ENCODE peak calls at places on chromosomes 2 and 18, in nine cellular contexts. R, T, P, M, W, F, Y, J and V are unnamed samples.

GRCh38 chr2:173854840-173855239 is 110.3 kb downstream of the SP3 start:
- DNase-seq in Y (peak; percentile 9), F (no peak), W (peak; percentile 26), T (no peak), J (no peak), M (no peak), R (peak; percentile 36), P (no peak), V (peak; percentile 21)

GRCh38 chr2:47070920-47071824 is 83.9 kb downstream of the STPG4 start:
- DNase-seq in R (peak; percentile 82), P (peak; percentile 72), T (no peak), Y (no peak), J (peak; percentile 72), F (peak; percentile 86), W (peak; percentile 85), M (no peak), V (peak; percentile 27)

GRCh38 chr18:60082790-60083189 is 183.0 kb downstream of the PMAIP1 start:
- DNase-seq in M (no peak), T (no peak), W (no peak), Y (no peak), J (no peak), F (no peak), P (no peak), R (no peak), V (no peak)

GRCh38 chr2:79887747-79888374 is 375.0 kb downstream of the CTNNA2 start:
- DNase-seq in J (no peak), T (peak; percentile 40), F (peak; percentile 9), M (peak; percentile 31), P (peak; percentile 47), Y (peak; percentile 8), W (no peak), R (no peak), V (peak; percentile 30)

GRCh38 chr2:26011990-26012856 is 21.7 kb upstream of the RAB10 start:
- DNase-seq in J (peak; percentile 74), W (peak; percentile 39), T (peak; percentile 39), Y (peak; percentile 94), M (peak; percentile 92), R (no peak), P (peak; percentile 73), F (no peak), V (peak; percentile 87)

GRCh38 chr2:96241227-96241626 is 24.6 kb downstream of the TMEM127 start:
- DNase-seq in Y (no peak), P (no peak), F (no peak), T (no peak), J (no peak), M (no peak), W (no peak), R (no peak), V (no peak)

GRCh38 chr2:236244256-236244655 is 19.9 kb downstream of the ASB18 start:
- DNase-seq in T (no peak), F (no peak), P (no peak), M (no peak), W (no peak), Y (no peak), R (no peak), J (no peak), V (no peak)

GRCh38 chr2:238069021-238069709 is 8.4 kb downstream of the SCLY start:
- DNase-seq in P (no peak), W (no peak), R (no peak), Y (no peak), J (no peak), M (no peak), T (no peak), F (no peak), V (no peak)

DNA sequence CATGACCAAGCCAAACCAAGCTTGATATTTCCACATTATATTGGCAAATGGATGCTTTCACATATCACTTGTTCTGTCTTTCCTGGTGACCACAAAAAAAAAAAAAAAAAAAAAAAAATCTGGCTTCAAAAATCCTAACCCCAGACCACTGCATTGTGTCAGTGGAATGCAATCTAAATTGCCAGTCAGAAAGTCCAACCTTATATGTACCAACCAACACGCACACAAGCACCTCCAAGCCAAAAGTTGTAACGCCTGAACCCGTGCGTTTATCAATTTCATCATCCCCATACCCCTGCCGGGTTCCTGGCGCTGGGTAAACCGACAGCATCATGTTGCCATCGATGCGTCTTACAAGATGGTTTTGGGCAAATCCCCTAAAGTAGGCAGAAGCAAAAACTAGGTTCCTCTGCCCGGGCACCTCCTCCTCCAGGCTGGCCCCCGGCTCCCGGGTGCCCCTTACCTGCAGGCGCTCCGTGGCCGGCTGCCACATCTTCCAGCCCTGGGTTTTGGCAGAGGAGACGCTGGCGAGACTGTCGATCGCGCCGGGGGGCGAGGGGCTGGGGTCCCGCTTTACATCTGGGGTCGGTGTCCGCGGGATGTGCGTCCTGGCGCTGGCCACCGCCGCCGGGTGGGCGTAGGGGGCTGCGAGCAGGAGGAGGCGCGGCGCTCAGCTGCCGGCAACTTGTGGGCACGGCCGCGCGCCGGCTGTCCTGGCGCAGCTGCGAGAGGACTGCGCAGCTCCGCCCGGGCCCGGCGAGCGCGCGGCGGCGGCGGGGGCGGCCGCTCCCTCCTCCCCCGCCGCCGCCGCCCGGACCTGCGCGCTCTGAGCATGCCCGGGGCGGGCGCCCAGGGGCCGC is at the start of gene PID1:
- DNase-seq in R (peak; percentile 25), M (no peak), W (peak; percentile 44), P (peak; percentile 56), Y (peak; percentile 21), F (no peak), J (peak; percentile 64), T (no peak), V (no peak)
- H3K4me3 ChIP-seq in R (peak within 1 kb of the TSS; percentile 61), M (no peak within 1 kb of the TSS), W (peak within 1 kb of the TSS; percentile 83), P (peak within 1 kb of the TSS; percentile 99), Y (peak within 1 kb of the TSS; percentile 54), F (no peak within 1 kb of the TSS), J (peak within 1 kb of the TSS; percentile 95), T (no peak within 1 kb of the TSS), V (peak within 1 kb of the TSS; percentile 81)

GRCh38 chr2:128304715-128305554 is 13.7 kb downstream of the HS6ST1 start:
- DNase-seq in F (no peak), T (no peak), P (peak; percentile 82), Y (no peak), M (peak; percentile 72), J (peak; percentile 77), R (peak; percentile 90), W (peak; percentile 72), V (peak; percentile 96)

GRCh38 chr2:128307595-128307994 is 11.1 kb downstream of the HS6ST1 start:
- DNase-seq in R (peak; percentile 13), P (no peak), Y (no peak), T (no peak), W (no peak), J (peak; percentile 73), F (no peak), M (no peak), V (no peak)

GRCh38 chr2:128305555-128306080 is 13.1 kb downstream of the HS6ST1 start:
- DNase-seq in F (no peak), P (no peak), M (no peak), J (no peak), T (no peak), R (no peak), W (no peak), Y (no peak), V (no peak)

GRCh38 chr2:128306931-128307460 is 11.7 kb downstream of the HS6ST1 start:
- DNase-seq in T (no peak), Y (no peak), P (no peak), F (no peak), R (no peak), W (no peak), J (peak; percentile 43), M (no peak), V (no peak)

DNA sequence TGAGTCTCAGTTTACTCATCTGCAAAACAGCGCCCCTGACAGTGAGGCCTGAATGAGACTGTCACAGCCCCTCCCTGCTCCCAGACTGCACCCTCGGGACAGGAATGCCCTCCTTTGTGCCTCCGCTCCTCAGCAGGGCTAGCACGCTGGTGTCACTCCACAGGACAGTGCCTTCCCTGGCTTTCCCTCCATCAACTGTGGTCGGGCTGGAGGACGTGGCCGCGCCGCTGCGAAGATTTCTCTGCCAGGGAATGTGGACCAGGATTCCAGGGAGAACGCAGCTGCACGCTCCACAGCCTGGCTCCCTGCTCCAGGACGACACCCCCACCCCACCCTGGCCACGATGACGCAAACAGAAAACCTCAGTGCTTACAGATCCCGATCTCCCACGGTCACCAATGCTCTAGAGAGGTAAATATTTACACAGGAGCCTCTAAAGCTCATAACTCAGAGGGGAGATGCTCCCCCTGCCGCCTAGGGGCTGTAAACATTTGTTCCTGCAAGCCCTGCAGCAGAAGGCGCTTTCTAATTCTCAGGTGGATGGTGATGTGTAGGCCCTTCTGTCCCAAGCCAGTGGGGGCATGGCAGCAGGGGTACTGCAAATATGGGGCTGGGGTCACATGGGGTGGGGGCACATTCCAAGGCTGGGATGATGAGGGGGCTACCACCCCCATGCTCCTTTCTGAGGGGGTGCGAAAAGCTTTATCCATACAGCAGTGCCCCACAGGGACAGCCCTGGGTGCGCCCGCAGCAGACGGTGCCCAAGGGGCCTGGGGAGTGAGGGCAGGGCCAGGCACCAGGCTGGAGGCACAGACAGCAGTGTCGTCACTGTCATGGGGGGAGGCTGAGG is 12.4 kb downstream of the HS6ST1 start:
- DNase-seq in W (no peak), T (peak; percentile 55), M (no peak), F (no peak), R (peak; percentile 80), J (peak; percentile 75), Y (peak; percentile 84), P (no peak), V (peak; percentile 91)
- TF ChIP-seq POLR2A in W (no peak), T (no peak), M (no peak), F (no peak), R (no peak), J (no peak), Y (no peak), P (no peak), V (peak; percentile 52)

DNA sequence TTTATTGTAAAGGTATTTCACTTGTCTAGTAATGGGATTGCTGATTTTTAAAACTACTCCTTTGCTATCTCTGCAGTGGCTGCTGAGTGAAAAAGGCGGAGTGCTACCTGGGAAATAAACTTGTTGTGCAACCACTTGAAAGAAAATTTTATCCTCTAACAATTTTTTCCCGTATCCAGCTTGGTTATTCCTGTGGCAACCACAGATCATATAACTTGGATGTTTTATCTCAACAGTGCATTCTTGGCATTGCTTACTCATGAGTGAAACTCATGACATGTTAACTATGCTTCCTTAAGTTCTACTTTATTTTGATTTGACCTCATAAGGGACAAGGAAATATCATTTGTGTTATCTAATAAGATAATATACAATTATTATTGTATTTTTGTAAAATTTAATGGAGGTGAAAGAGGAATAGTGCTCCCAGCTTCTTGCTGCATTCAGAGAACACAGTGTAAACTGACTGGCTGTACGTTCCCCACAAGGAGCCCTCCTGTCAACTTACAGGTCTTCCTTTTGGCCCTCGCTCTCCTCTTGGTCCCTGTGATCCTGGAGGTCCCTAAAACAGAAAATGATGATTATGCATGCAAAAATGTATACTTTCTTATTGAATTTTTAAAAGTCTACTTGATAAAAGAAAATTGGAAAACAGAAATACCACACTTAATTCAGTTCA is 82.7 kb downstream of the COL5A2 start:
- DNase-seq in Y (peak; percentile 7), R (no peak), P (no peak), W (no peak), T (no peak), F (no peak), J (no peak), M (peak; percentile 21), V (no peak)
- H3K4me1 ChIP-seq in Y (peaks cover 53% of the 10 kb centered on the region), R (no peaks in the 10 kb centered on the region), P (no peaks in the 10 kb centered on the region), W (no peaks in the 10 kb centered on the region), T (no peaks in the 10 kb centered on the region), F (no peaks in the 10 kb centered on the region), J (no peaks in the 10 kb centered on the region), M (peaks cover 14% of the 10 kb centered on the region), V (no peaks in the 10 kb centered on the region)

GRCh38 chr2:197161738-197162137 is 148.8 kb downstream of the ANKRD44 start:
- DNase-seq in R (no peak), W (no peak), J (no peak), F (no peak), M (no peak), P (no peak), T (no peak), Y (no peak), V (no peak)

GRCh38 chr2:197158591-197159550 is 151.7 kb downstream of the ANKRD44 start:
- DNase-seq in M (no peak), J (no peak), Y (no peak), R (no peak), W (no peak), P (no peak), F (no peak), T (no peak), V (no peak)

GRCh38 chr2:197152451-197153228 is 157.9 kb downstream of the ANKRD44 start:
- DNase-seq in R (no peak), F (peak; percentile 67), J (no peak), T (no peak), W (no peak), P (no peak), M (no peak), Y (no peak), V (no peak)

GRCh38 chr2:197159681-197160211 is 150.8 kb downstream of the ANKRD44 start:
- DNase-seq in R (no peak), Y (peak; percentile 28), M (peak; percentile 50), T (no peak), J (no peak), F (no peak), P (no peak), W (no peak), V (no peak)

DNA sequence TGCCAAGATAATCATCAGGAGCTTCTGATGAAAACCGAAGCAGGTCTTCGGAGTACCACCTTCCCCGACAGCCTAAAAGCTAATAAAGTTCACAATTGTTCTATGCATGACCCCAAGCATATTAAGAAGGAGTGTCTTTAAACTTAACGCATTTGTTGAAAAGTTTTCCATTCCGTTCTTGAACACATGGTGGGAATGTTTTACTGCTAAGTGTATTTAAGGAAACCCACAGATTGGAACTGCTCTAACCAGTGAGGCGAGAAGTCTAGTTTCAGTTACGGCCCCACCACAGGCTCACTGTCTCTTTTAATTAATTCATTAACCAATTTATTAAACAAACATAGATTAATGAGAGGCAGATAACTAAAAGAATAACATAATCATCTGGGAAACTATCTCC is 152.4 kb downstream of the ANKRD44 start:
- DNase-seq in P (no peak), W (no peak), J (no peak), T (no peak), M (no peak), R (no peak), Y (no peak), F (no peak), V (no peak)
- H3K4me3 ChIP-seq in P (no peak overlapping the region), W (no peak overlapping the region), J (peak overlapping the region; percentile 7), T (no peak overlapping the region), M (no peak overlapping the region), R (no peak overlapping the region), Y (no peak overlapping the region), F (peak overlapping the region; percentile 1), V (no peak overlapping the region)